ENCODE peak calls at places on chromosomes 2 and 18, in four cellular contexts. E is GM12891, J is GM12878, L is K562. G is an unnamed sample.

GRCh38 chr2:47778698-47779415 is 4.1 kb upstream of the MSH6 start:
- DNase-seq in E (no peak), J (no peak), L (no peak), G (no peak)

GRCh38 chr2:230054079-230054478 is 14.6 kb downstream of the SLC16A14 start:
- DNase-seq in E (no peak), J (no peak), L (no peak), G (no peak)

GRCh38 chr2:101900375-101900774 is 91.4 kb upstream of the IL1R2 start:
- DNase-seq in E (no peak), J (peak; percentile 71), L (no peak), G (no peak)

GRCh38 chr2:224570328-224570993 is 14.7 kb downstream of the CUL3 start:
- DNase-seq in E (no peak), J (no peak), L (no peak), G (no peak)

GRCh38 chr2:164671664-164672396 is 50.5 kb upstream of the GRB14 start:
- DNase-seq in E (no peak), J (no peak), L (no peak), G (no peak)

GRCh38 chr2:140600116-140600515 is 1530.7 kb downstream of the LRP1B start:
- DNase-seq in E (no peak), J (no peak), L (no peak), G (no peak)

GRCh38 chr2:216492951-216493685 is 5.5 kb upstream of the RPL37A start:
- DNase-seq in E (no peak), J (no peak), L (no peak), G (no peak)

GRCh38 chr2:48198285-48198821 is 292.1 kb upstream of the FBXO11 start:
- DNase-seq in E (no peak), J (no peak), L (no peak), G (no peak)

GRCh38 chr2:233486778-233487552 is 79.6 kb downstream of the USP40 start:
- DNase-seq in E (no peak), J (no peak), L (no peak), G (no peak)

GRCh38 chr2:36785179-36785795 is 88.8 kb downstream of the VIT start:
- DNase-seq in E (peak; percentile 40), J (no peak), L (peak; percentile 76), G (peak; percentile 32)

GRCh38 chr2:144455979-144456378 is 63.9 kb downstream of the ZEB2 start:
- DNase-seq in E (no peak), J (no peak), L (no peak), G (no peak)

GRCh38 chr18:8798996-8799395 is 93.6 kb downstream of the MTCL1 start:
- DNase-seq in E (no peak), J (no peak), L (no peak), G (no peak)

GRCh38 chr18:35917043-35917442 is 55.4 kb upstream of the RMP24 start:
- DNase-seq in E (no peak), J (no peak), L (no peak), G (no peak)

GRCh38 chr18:35610089-35610488 is 28.5 kb downstream of the GALNT1 start:
- DNase-seq in E (no peak), J (no peak), L (no peak), G (no peak)

GRCh38 chr2:212919238-212919637 is 232.2 kb downstream of the IKZF2 start:
- DNase-seq in E (no peak), J (no peak), L (no peak), G (no peak)

GRCh38 chr2:202408546-202409140 is 32.5 kb downstream of the BMPR2 start:
- DNase-seq in E (no peak), J (no peak), L (no peak), G (no peak)

DNA sequence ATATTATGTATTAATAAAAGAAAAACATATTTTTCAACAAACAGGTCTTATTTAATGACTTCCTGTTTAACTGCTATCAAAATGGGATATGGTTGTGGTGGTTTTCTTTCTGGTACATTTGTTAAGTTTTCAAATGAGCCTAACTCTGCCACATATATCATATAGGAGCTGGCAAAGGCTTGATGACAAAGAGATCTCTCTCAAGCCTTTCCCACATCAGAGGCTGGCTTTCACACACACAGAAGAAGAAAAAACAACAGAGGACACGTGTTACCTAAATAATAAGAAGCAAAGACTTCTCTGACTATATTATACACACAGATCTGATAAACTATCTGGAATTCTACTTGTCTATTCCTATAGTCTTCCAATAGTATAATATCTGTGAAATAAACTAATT is 46.1 kb downstream of the CFAP36 start:
- DNase-seq in E (no peak), J (no peak), L (no peak), G (no peak)
- TF ChIP-seq SPI1 in E (no peak), J (no peak), L (no peak), G (no peak)

DNA sequence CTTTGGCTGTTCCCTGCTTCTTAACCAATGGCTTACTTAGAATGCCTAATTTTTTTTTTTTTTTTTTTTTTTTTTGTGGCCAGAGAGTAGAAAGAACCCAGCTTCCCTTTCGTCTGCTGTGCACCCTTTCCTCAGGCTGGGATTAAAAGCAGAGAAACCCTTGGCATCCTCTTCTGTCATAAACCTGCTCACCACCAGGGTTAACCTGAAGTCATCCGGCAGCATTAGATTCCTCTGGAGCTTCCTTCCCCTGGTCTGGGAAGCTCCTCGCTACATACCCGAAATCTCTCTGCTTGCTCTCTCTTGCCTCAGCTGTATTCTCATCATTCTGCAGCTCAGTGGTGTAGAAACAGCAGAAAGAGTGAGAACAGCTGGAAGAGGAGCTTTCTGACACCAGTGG is 339.1 kb upstream of the MEIS1 start:
- DNase-seq in E (no peak), J (no peak), L (peak; percentile 12), G (no peak)
- TF ChIP-seq SPI1 in E (no peak), J (no peak), L (no peak), G (no peak)

DNA sequence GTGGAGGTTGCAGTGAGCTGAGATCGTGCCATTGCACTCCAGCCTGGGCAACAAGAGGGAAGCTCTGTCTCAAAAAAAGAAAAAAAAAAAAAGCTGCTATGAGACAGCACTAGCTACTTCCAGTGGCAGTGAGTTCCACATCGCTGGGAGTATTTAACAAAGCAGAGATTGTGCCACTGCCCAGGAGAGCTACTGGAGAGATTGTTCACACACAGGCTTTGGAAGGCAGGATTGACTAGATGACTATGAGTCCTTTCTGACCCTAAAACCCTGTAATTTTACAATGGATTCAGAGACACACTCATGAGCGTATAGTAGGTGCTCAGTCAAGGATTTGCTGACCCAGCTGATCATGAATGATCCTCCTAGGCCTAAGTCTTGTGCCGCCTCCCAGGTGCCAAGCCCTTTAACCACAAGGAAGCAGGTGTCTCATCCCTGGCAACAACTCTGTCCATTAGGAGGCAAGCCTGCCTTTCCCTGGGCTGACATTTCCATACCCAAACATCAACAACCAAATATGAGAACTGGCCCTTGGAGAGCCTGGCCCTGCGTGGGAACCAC is 45.0 kb upstream of the ODC1 start:
- DNase-seq in E (no peak), J (no peak), L (no peak), G (no peak)
- TF ChIP-seq SPI1 in E (no peak), J (no peak), L (no peak), G (no peak)

DNA sequence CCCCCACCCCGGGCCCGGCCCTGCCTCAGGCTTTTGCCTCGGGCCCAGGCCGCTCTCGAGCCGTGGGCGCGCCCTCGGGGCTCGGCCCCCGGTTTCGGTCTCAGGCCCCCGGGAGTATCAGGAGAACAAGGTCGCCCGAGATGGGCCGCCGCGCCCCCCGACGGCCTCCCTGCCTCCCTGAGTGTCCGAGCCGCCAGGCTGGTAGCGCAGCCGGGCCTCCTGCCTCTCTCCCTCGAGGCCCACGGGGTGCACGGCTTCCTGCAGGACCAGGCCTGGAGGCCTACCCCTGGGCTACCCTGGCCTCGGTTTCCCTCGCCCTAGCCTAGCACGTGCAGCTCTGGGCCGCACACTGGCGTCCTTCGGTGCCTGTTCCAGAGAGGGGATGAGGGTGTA is 8.4 kb downstream of the GBX2 start:
- DNase-seq in E (no peak), J (no peak), L (no peak), G (no peak)
- TF ChIP-seq SPI1 in E (no peak), J (no peak), L (no peak), G (no peak)

GRCh38 chr2:231387904-231388724 is 7.4 kb upstream of the B3GNT7 start:
- DNase-seq in E (no peak), J (no peak), L (no peak), G (no peak)

GRCh38 chr2:231385429-231385828 is 10.1 kb upstream of the B3GNT7 start:
- DNase-seq in E (no peak), J (no peak), L (no peak), G (no peak)

GRCh38 chr2:231388725-231389346 is 6.7 kb upstream of the B3GNT7 start:
- DNase-seq in E (no peak), J (no peak), L (no peak), G (no peak)

GRCh38 chr2:231384970-231385369 is 10.5 kb upstream of the B3GNT7 start:
- DNase-seq in E (no peak), J (no peak), L (no peak), G (no peak)

GRCh38 chr2:231386446-231386845 is 9.1 kb upstream of the B3GNT7 start:
- DNase-seq in E (no peak), J (no peak), L (no peak), G (no peak)
- TF ChIP-seq SPI1 in E (no peak), J (no peak), L (no peak), G (no peak)

GRCh38 chr2:23012499-23012898 is 372.5 kb upstream of the KLHL29 start:
- DNase-seq in E (no peak), J (no peak), L (no peak), G (no peak)

GRCh38 chr2:23005469-23005868 is 379.5 kb upstream of the KLHL29 start:
- DNase-seq in E (no peak), J (no peak), L (no peak), G (no peak)

GRCh38 chr2:23008951-23009350 is 376.0 kb upstream of the KLHL29 start:
- DNase-seq in E (no peak), J (no peak), L (no peak), G (no peak)

GRCh38 chr2:23007836-23008235 is 377.1 kb upstream of the KLHL29 start:
- DNase-seq in E (no peak), J (no peak), L (no peak), G (no peak)

GRCh38 chr2:23009545-23010149 is 375.3 kb upstream of the KLHL29 start:
- DNase-seq in E (no peak), J (no peak), L (no peak), G (no peak)
- TF ChIP-seq SPI1 in E (no peak), J (no peak), L (no peak), G (no peak)

DNA sequence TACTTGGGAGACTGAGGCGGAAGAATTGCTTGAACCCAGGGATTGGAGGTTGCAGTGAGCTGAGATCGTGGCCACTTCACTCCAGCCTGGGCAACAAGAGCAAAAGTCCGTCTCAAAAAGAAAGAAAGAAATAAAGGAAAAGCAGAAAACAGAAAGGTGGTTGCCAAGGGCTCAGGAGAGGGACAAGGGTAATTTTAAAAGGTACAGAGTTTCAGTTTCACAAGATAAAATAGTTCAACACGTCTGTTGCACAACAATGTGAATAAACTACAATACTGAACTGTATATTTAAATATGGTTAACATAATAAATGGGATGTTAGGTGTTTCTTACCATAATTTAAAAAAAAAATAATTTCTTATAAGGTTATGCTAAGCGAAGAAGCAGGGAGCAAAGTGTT is 12.9 kb downstream of the RPS27A start:
- DNase-seq in E (no peak), J (no peak), L (no peak), G (no peak)
- TF ChIP-seq SPI1 in E (no peak), J (no peak), L (no peak), G (no peak)

DNA sequence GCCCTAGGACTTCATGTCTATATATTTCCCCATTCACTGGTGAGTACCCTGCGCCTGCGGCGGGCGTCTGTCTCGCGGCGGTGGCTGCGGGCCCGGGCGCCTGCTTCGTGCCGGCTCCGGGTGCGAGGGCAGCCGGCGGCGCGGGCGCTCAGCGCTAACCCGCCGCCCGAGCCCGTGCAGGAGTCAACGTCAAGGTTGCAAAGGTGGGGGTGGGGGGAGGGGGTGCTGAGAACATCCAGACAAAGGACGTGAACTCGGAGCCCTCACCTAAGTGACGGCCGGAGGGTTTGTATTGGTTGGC is 342 bp downstream of the LBH start:
- DNase-seq in E (no peak), J (no peak), L (peak; percentile 55), G (peak; percentile 25)
- TF ChIP-seq SPI1 in E (no peak), J (no peak), L (no peak), G (no peak)